ENCODE peak calls at places on chromosomes 1 and 21, in six cellular contexts. K, J, O, I, W and C are unnamed samples.

GRCh38 chr1:246311461-246311860 is 195.6 kb downstream of the SMYD3 start:
- DNase-seq in K (no peak), O (no peak), I (no peak), W (no peak), J (no peak), C (no peak)

GRCh38 chr1:248824301-248824700 is 1.4 kb downstream of the SH3BP5L start:
- DNase-seq in I (peak), J (no peak), W (no peak), K (no peak), O (no peak), C (no peak)

GRCh38 chr21:45636921-45637646 is 6.4 kb upstream of the PCBP3 start:
- DNase-seq in I (no peak), O (no peak), K (no peak), W (no peak), J (no peak), C (no peak)

GRCh38 chr1:213779228-213779627 is 208.5 kb upstream of the PROX1 start:
- DNase-seq in K (no peak), O (peak), W (no peak), J (no peak), I (no peak), C (no peak)

GRCh38 chr1:179156026-179156425 is 73.5 kb downstream of the ABL2 start:
- DNase-seq in I (no peak), J (no peak), O (no peak), W (no peak), K (no peak), C (no peak)

GRCh38 chr1:42941640-42942330 is 16.9 kb downstream of the SLC2A1 start:
- DNase-seq in W (peak), J (peak), I (peak), O (peak), K (peak), C (no peak)

GRCh38 chr1:25053576-25054075 is 123.5 kb upstream of the RUNX3 start:
- DNase-seq in I (no peak), W (no peak), O (no peak), K (no peak), J (peak), C (no peak)

GRCh38 chr21:32064511-32064910 is 191.7 kb downstream of the HUNK start:
- DNase-seq in I (no peak), O (no peak), K (no peak), W (no peak), J (no peak), C (no peak)

GRCh38 chr1:24199291-24199900 is 12.3 kb upstream of the IFNLR1 start:
- DNase-seq in K (peak), W (peak), I (peak), J (no peak), O (peak), C (peak)

GRCh38 chr21:45580576-45581321 is 38.5 kb upstream of the SLC19A1 start:
- DNase-seq in K (no peak), J (peak), W (no peak), O (no peak), I (peak), C (no peak)

GRCh38 chr1:214360525-214361164 is 79.7 kb downstream of the SMYD2 start:
- DNase-seq in W (no peak), K (no peak), J (no peak), I (no peak), O (no peak), C (no peak)

GRCh38 chr21:35508389-35508888 is 459.3 kb upstream of the RUNX1 start:
- DNase-seq in W (peak), K (peak), O (no peak), I (peak), J (peak), C (no peak)

GRCh38 chr1:21638531-21639341 is 30.4 kb downstream of the RAP1GAP start:
- DNase-seq in O (peak), K (peak), I (no peak), W (no peak), J (peak), C (no peak)

GRCh38 chr1:231407537-231408396 is 14.3 kb downstream of the EGLN1 start:
- DNase-seq in O (peak), W (no peak), J (no peak), K (peak), I (no peak), C (no peak)

GRCh38 chr1:150227228-150227627 is 8.7 kb downstream of the ANP32E start:
- DNase-seq in W (no peak), K (no peak), J (no peak), O (no peak), I (no peak), C (no peak)

GRCh38 chr1:59748123-59748522 is 66.6 kb upstream of the HOOK1 start:
- DNase-seq in K (no peak), J (no peak), I (no peak), O (no peak), W (no peak), C (no peak)

GRCh38 chr1:194174528-194174927 is 988.1 kb upstream of the B3GALT2 start:
- DNase-seq in O (no peak), W (no peak), J (no peak), I (no peak), K (no peak), C (no peak)

GRCh38 chr1:5140962-5141361 is 486.6 kb downstream of the AJAP1 start:
- DNase-seq in O (no peak), I (no peak), J (no peak), W (no peak), K (no peak), C (no peak)

GRCh38 chr1:223180803-223181321 is 37.8 kb upstream of the TLR5 start:
- DNase-seq in W (peak), I (no peak), J (no peak), O (peak), K (peak), C (no peak)

GRCh38 chr1:10980094-10980577 is 32.3 kb upstream of the TARDBP start:
- DNase-seq in I (peak), W (no peak), O (peak), K (peak), J (peak), C (no peak)

GRCh38 chr1:15211424-15211823 is 35.6 kb upstream of the FHAD1 start:
- DNase-seq in J (no peak), I (no peak), K (no peak), W (no peak), O (no peak), C (no peak)

GRCh38 chr1:175355414-175355813 is 162.8 kb upstream of the KIAA0040 start:
- DNase-seq in K (no peak), J (no peak), W (no peak), O (no peak), I (no peak), C (no peak)

GRCh38 chr1:230219174-230220067 is 152.4 kb downstream of the GALNT2 start:
- DNase-seq in K (no peak), I (no peak), O (no peak), W (no peak), J (no peak), C (no peak)

GRCh38 chr1:233905416-233906051 is 1.1 kb downstream of the SLC35F3 start:
- DNase-seq in K (no peak), O (no peak), W (no peak), J (no peak), I (no peak), C (no peak)

GRCh38 chr1:22369294-22370189 is 82.1 kb upstream of the ZBTB40 start:
- DNase-seq in I (no peak), K (no peak), W (no peak), O (no peak), J (peak), C (no peak)

GRCh38 chr1:150002217-150002616 is 8.3 kb downstream of the OTUD7B start:
- DNase-seq in K (no peak), J (no peak), I (no peak), W (no peak), O (no peak), C (no peak)

GRCh38 chr1:191240925-191241324 is 763.3 kb upstream of the BRINP3 start:
- DNase-seq in I (no peak), W (no peak), O (no peak), J (no peak), K (peak), C (no peak)

GRCh38 chr1:156970017-156970416 is 49.6 kb downstream of the LRRC71 start:
- DNase-seq in O (no peak), K (no peak), J (no peak), W (no peak), I (no peak), C (no peak)

GRCh38 chr1:14661220-14661619 is 62.7 kb downstream of the KAZN start:
- DNase-seq in K (peak), W (no peak), J (no peak), I (no peak), O (no peak), C (no peak)

GRCh38 chr1:228697209-228698016 is 37.9 kb upstream of the RHOU start:
- DNase-seq in O (no peak), K (peak), J (peak), W (no peak), I (peak), C (no peak)

GRCh38 chr1:56838726-56839125 is 15.9 kb upstream of the C8A start:
- DNase-seq in J (no peak), W (no peak), K (peak), I (no peak), O (no peak), C (no peak)

DNA sequence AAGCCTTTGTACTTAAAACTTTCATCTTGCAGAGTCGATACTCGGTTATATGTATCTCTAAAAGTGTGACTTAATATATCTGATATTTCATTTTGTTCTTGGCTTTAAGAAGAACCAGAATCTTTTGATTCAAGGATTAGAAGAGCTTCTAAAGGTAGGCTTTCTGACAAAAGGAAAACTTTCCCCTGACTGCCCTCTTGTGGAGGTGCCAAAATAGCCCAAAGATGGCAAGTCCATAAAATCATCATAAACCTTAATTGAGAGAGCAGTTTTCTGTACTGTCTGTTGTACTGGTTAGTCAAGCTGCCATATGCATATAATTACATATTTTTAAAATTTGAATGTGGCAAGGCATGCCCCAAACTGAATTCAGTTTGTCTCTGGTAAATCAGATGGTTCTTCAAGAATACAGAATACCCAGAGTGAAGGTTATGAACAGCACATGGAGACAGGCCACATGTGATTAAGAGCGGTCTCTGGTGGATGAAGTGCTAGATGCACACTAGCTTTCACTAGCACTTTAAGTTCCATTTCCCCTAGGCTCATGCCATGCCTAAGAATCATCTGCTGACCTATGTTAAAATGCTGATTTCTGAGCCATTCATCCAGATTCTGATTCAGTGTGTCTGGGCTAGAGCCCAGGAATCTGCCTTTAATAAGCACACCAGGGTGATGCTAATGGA is 27.7 kb upstream of the ELAVL4 start:
- DNase-seq in K (no peak), I (no peak), W (no peak), J (no peak), O (no peak), C (no peak)
- TF ChIP-seq CTCF in K (peak), I (no peak), W (peak), J (no peak), O (no peak), C (no peak)

GRCh38 chr1:66334311-66334710 is 199.6 kb upstream of the SGIP1 start:
- DNase-seq in K (no peak), J (no peak), O (no peak), I (no peak), W (peak), C (no peak)

GRCh38 chr1:66333463-66334232 is 200.3 kb upstream of the SGIP1 start:
- DNase-seq in O (no peak), K (no peak), I (no peak), J (no peak), W (peak), C (no peak)

GRCh38 chr1:66330711-66331110 is 203.2 kb upstream of the SGIP1 start:
- DNase-seq in J (no peak), W (peak), I (no peak), K (no peak), O (no peak), C (no peak)

GRCh38 chr1:66332524-66332853 is 201.5 kb upstream of the SGIP1 start:
- DNase-seq in O (no peak), W (no peak), J (no peak), K (no peak), I (no peak), C (no peak)

DNA sequence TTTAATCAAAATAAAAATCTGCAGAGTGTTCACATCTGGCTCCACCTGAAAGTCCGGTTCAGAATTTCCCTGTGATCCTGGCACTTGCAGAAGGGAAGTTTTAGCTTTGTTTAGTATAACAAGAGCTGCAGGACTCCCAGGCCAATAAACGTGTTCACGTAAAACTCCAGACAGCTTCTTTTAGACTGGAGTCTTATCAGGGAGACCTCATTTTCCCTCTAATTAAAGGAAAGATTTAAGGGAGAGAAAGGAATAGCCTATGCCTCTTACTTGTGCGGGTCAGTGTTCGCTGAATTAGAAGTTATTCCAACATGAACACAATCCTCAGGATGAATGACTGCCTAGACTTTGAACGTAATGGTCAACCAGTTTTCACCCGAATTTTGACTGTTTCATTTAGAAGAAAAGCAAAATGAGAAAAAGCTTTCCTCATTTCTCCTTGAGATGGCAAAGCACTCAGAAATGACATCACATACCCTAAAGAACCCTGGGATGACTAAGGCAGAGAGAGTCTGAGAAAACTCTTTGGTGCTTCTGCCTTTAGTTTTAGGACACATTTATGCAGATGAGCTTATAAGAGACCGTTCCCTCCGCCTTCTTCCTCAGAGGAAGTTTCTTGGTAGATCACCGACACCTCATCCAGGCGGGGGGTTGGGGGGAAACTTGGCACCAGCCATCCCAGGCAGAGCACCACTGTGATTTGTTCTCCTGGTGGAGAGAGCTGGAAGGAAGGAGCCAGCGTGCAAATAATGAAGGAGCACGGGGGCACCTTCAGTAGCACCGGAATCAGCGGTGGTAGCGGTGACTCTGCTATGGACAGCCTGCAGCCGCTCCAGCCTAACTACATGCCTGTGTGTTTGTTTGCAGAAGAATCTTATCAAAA is 202.1 kb upstream of the SGIP1 start:
- DNase-seq in W (peak), I (peak), J (peak), O (no peak), K (peak), C (no peak)
- TF ChIP-seq CTCF in W (no peak), I (peak), J (peak), O (no peak), K (peak), C (no peak)

GRCh38 chr21:15654171-15654570 is 75.6 kb upstream of the USP25 start:
- DNase-seq in W (no peak), I (no peak), J (no peak), K (no peak), O (no peak), C (no peak)
- TF ChIP-seq CTCF in W (no peak), I (no peak), J (no peak), K (no peak), O (no peak), C (no peak)

GRCh38 chr1:54764922-54765561 is 719 bp upstream of the PARS2 start:
- DNase-seq in J (no peak), I (no peak), O (no peak), W (no peak), K (no peak), C (no peak)

GRCh38 chr1:54767526-54767925 is 3.2 kb upstream of the PARS2 start:
- DNase-seq in K (no peak), J (no peak), O (no peak), W (no peak), I (no peak), C (no peak)

GRCh38 chr1:54764132-54764921 is at the start of gene PARS2:
- DNase-seq in K (peak), I (peak), W (peak), O (peak), J (peak), C (peak)

GRCh38 chr1:54766726-54767125 is 2.4 kb upstream of the PARS2 start:
- DNase-seq in I (no peak), K (no peak), O (no peak), W (no peak), J (no peak), C (no peak)

GRCh38 chr1:54768093-54768492 is 3.8 kb upstream of the PARS2 start:
- DNase-seq in O (no peak), I (no peak), K (peak), W (peak), J (no peak), C (no peak)
- TF ChIP-seq CTCF in O (no peak), I (no peak), K (no peak), W (no peak), J (no peak), C (no peak)

GRCh38 chr1:97743129-97743528 is 177.7 kb downstream of the DPYD start:
- DNase-seq in I (no peak), J (no peak), W (no peak), O (no peak), K (no peak), C (no peak)

GRCh38 chr1:97740891-97741290 is 179.9 kb downstream of the DPYD start:
- DNase-seq in W (no peak), K (no peak), J (no peak), I (no peak), O (no peak), C (no peak)

GRCh38 chr1:97739596-97740103 is 181.2 kb downstream of the DPYD start:
- DNase-seq in K (peak), W (no peak), J (no peak), O (no peak), I (no peak), C (no peak)

DNA sequence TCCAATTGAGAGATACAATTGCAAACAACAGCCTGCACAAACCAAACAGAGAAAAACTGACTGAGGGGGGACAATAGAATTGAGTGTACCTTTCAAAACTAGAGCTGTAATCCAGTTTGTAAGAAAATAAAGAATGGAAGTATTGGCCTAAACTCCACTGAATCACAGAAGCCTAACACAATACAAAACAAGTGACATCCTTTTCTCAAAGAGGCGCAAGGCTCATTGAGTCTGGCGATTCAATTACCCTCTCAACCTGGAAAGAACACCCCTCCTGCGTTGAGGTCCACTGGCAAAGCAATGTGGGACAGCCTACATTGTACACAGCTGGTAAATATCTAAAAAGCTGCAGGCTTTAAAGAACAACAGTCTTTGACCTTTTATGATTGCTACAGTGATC is 182.6 kb downstream of the DPYD start:
- DNase-seq in K (no peak), I (no peak), O (no peak), W (no peak), J (no peak), C (no peak)
- TF ChIP-seq CTCF in K (no peak), I (no peak), O (no peak), W (no peak), J (no peak), C (no peak)

DNA sequence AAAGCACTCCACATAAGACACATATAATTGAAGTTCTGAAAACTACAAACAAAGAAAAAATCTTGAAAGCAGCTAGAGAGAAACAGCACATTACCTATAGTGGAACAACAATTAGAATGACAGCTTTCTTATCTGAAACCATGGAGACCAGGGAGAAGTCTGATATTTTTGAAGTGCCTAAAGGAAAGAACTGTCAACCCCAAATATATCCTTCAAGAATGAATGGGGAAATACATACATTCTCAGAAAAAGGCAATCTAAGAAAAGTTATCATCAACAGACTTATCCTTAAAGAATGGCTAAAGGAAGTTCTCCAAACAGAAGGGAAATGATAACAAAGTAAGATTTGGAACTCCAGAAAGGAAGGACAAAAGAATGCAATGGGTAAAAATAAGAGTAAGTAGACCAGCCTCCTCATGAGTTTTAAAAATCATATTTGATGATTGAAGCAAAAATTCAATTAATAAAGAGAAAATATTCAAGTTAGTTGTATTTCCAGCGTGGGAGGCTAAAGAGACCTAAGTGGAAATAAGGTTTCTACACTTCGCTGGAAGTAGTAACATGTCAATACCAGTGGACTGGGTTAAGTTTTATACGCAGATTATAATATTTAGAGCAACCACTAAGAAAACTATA is 170.8 kb upstream of the SAMSN1 start:
- DNase-seq in O (no peak), K (no peak), J (no peak), W (no peak), I (no peak), C (no peak)
- TF ChIP-seq CTCF in O (no peak), K (no peak), J (no peak), W (no peak), I (no peak), C (no peak)

GRCh38 chr1:162118063-162118462 is 48.6 kb downstream of the NOS1AP start:
- DNase-seq in O (no peak), I (no peak), W (no peak), K (no peak), J (no peak), C (no peak)
- TF ChIP-seq CTCF in O (no peak), I (no peak), W (no peak), K (no peak), J (no peak), C (no peak)

GRCh38 chr1:151292207-151293030 is 10.3 kb downstream of the ZNF687 start:
- DNase-seq in O (no peak), J (no peak), W (no peak), K (no peak), I (no peak), C (no peak)
- TF ChIP-seq CTCF in O (no peak), J (no peak), W (no peak), K (no peak), I (no peak), C (no peak)

GRCh38 chr1:41294213-41294612 is 52.1 kb upstream of the SCMH1 start:
- DNase-seq in J (no peak), K (no peak), I (peak), O (no peak), W (no peak), C (no peak)
- TF ChIP-seq CTCF in J (no peak), K (no peak), I (no peak), O (no peak), W (no peak), C (no peak)

GRCh38 chr1:3060601-3061551 is 8.1 kb upstream of the PRDM16 start:
- DNase-seq in K (no peak), I (peak), O (peak), W (no peak), J (peak), C (peak)
- TF ChIP-seq CTCF in K (no peak), I (no peak), O (no peak), W (no peak), J (no peak), C (no peak)